ENCODE peak calls at places on chromosomes 7 and 10, in five cellular contexts. One of them, this sample, is unnamed.

GRCh38 chr7:66928388-66928787 is 7.4 kb downstream of the TMEM248 start:
- DNase-seq in transverse colon: no peak
- DNase-seq in GM20000: no peak
- DNase-seq in cardiac muscle cell: no peak
- DNase-seq in tibial nerve: no peak
- DNase-seq in this sample: no peak

GRCh38 chr10:97928897-97929296 is 79.3 kb downstream of the GOLGA7B start:
- DNase-seq in transverse colon: no peak
- DNase-seq in cardiac muscle cell: peak
- DNase-seq in tibial nerve: no peak
- DNase-seq in GM20000: no peak
- DNase-seq in this sample: no peak

GRCh38 chr10:125843603-125844329 is 20.4 kb downstream of the BCCIP start:
- DNase-seq in transverse colon: no peak
- DNase-seq in tibial nerve: no peak
- DNase-seq in cardiac muscle cell: no peak
- DNase-seq in GM20000: no peak
- DNase-seq in this sample: no peak

GRCh38 chr7:147586526-147586925 is 1004.0 kb upstream of the C7orf33 start:
- DNase-seq in transverse colon: no peak
- DNase-seq in cardiac muscle cell: no peak
- DNase-seq in GM20000: no peak
- DNase-seq in tibial nerve: no peak
- DNase-seq in this sample: no peak

GRCh38 chr7:78437118-78437517 is 638.5 kb downstream of the PHTF2 start:
- DNase-seq in GM20000: no peak
- DNase-seq in transverse colon: no peak
- DNase-seq in tibial nerve: no peak
- DNase-seq in cardiac muscle cell: no peak
- DNase-seq in this sample: no peak

GRCh38 chr10:126528320-126528835 is 140.1 kb upstream of the ADAM12 start:
- DNase-seq in transverse colon: no peak
- DNase-seq in GM20000: no peak
- DNase-seq in tibial nerve: no peak
- DNase-seq in cardiac muscle cell: no peak
- DNase-seq in this sample: no peak

GRCh38 chr10:33193057-33193866 is 141.2 kb downstream of the NRP1 start:
- DNase-seq in transverse colon: peak
- DNase-seq in GM20000: peak
- DNase-seq in tibial nerve: peak
- DNase-seq in cardiac muscle cell: peak
- DNase-seq in this sample: peak

GRCh38 chr10:110774069-110775021 is 97.4 kb upstream of the PDCD4 start:
- DNase-seq in GM20000: peak
- DNase-seq in tibial nerve: no peak
- DNase-seq in cardiac muscle cell: no peak
- DNase-seq in transverse colon: no peak
- DNase-seq in this sample: peak

GRCh38 chr7:107667341-107667740 is 6.7 kb downstream of the SLC26A4 start:
- DNase-seq in transverse colon: no peak
- DNase-seq in cardiac muscle cell: no peak
- DNase-seq in GM20000: no peak
- DNase-seq in tibial nerve: no peak
- DNase-seq in this sample: no peak

GRCh38 chr7:94908204-94909022 is 1.0 kb downstream of the PPP1R9A start:
- DNase-seq in GM20000: no peak
- DNase-seq in cardiac muscle cell: peak
- DNase-seq in transverse colon: peak
- DNase-seq in tibial nerve: no peak
- DNase-seq in this sample: peak

GRCh38 chr10:67827811-67828210 is 10.2 kb downstream of the DNAJC12 start:
- DNase-seq in tibial nerve: no peak
- DNase-seq in cardiac muscle cell: no peak
- DNase-seq in GM20000: no peak
- DNase-seq in transverse colon: no peak
- DNase-seq in this sample: no peak

GRCh38 chr7:33511735-33512134 is 382.4 kb downstream of the BBS9 start:
- DNase-seq in transverse colon: no peak
- DNase-seq in tibial nerve: no peak
- DNase-seq in GM20000: no peak
- DNase-seq in cardiac muscle cell: no peak
- DNase-seq in this sample: no peak

GRCh38 chr7:96224682-96225081 is 97.2 kb downstream of the SLC25A13 start:
- DNase-seq in cardiac muscle cell: no peak
- DNase-seq in transverse colon: no peak
- DNase-seq in GM20000: peak
- DNase-seq in tibial nerve: no peak
- DNase-seq in this sample: peak

GRCh38 chr10:131701131-131701947 is 199.5 kb upstream of the PPP2R2D start:
- DNase-seq in tibial nerve: no peak
- DNase-seq in cardiac muscle cell: no peak
- DNase-seq in transverse colon: no peak
- DNase-seq in GM20000: no peak
- DNase-seq in this sample: no peak

GRCh38 chr10:89224697-89225443 is 17.8 kb upstream of the CH25H start:
- DNase-seq in cardiac muscle cell: no peak
- DNase-seq in GM20000: no peak
- DNase-seq in tibial nerve: no peak
- DNase-seq in transverse colon: no peak
- DNase-seq in this sample: no peak

GRCh38 chr10:9510626-9511025 is 1456.1 kb downstream of the GATA3 start:
- DNase-seq in GM20000: no peak
- DNase-seq in cardiac muscle cell: no peak
- DNase-seq in transverse colon: no peak
- DNase-seq in tibial nerve: no peak
- DNase-seq in this sample: no peak

GRCh38 chr7:104267701-104268368 is 60.0 kb upstream of the ORC5 start:
- DNase-seq in GM20000: no peak
- DNase-seq in transverse colon: no peak
- DNase-seq in cardiac muscle cell: no peak
- DNase-seq in tibial nerve: no peak
- DNase-seq in this sample: no peak

GRCh38 chr10:57579926-57580325 is 687.8 kb downstream of the IPMK start:
- DNase-seq in transverse colon: no peak
- DNase-seq in tibial nerve: no peak
- DNase-seq in GM20000: peak
- DNase-seq in cardiac muscle cell: peak
- DNase-seq in this sample: no peak

GRCh38 chr7:116582164-116582732 is 57.4 kb downstream of the CAV1 start:
- DNase-seq in transverse colon: no peak
- DNase-seq in GM20000: no peak
- DNase-seq in tibial nerve: no peak
- DNase-seq in cardiac muscle cell: no peak
- DNase-seq in this sample: no peak
- TF ChIP-seq CTCF in transverse colon: no peak
- TF ChIP-seq CTCF in GM20000: no peak
- TF ChIP-seq CTCF in tibial nerve: no peak
- TF ChIP-seq CTCF in cardiac muscle cell: peak
- TF ChIP-seq CTCF in this sample: no peak

DNA sequence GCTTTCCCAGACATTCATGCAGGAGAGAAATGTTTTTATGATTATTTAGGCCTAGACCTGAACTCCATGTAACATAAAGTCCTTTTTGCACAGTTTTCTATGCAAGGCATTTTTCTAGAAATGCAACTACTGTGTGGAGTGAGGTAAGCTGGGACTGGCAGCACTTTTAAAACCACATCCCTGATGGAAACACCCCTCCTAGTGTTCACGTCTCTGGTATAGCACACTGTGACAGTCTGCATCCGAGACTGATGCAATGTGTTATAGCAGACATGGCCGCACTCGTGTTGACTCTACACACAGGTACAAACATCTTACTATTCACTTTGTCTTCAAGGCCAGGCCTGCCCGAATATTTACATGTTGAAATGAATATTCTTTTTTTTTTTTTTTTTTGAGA is 19.3 kb upstream of the ERCC6 start:
- DNase-seq in GM20000: no peak
- DNase-seq in cardiac muscle cell: no peak
- DNase-seq in tibial nerve: no peak
- DNase-seq in transverse colon: no peak
- DNase-seq in this sample: no peak
- TF ChIP-seq CTCF in GM20000: no peak
- TF ChIP-seq CTCF in cardiac muscle cell: no peak
- TF ChIP-seq CTCF in tibial nerve: no peak
- TF ChIP-seq CTCF in transverse colon: no peak
- TF ChIP-seq CTCF in this sample: no peak

DNA sequence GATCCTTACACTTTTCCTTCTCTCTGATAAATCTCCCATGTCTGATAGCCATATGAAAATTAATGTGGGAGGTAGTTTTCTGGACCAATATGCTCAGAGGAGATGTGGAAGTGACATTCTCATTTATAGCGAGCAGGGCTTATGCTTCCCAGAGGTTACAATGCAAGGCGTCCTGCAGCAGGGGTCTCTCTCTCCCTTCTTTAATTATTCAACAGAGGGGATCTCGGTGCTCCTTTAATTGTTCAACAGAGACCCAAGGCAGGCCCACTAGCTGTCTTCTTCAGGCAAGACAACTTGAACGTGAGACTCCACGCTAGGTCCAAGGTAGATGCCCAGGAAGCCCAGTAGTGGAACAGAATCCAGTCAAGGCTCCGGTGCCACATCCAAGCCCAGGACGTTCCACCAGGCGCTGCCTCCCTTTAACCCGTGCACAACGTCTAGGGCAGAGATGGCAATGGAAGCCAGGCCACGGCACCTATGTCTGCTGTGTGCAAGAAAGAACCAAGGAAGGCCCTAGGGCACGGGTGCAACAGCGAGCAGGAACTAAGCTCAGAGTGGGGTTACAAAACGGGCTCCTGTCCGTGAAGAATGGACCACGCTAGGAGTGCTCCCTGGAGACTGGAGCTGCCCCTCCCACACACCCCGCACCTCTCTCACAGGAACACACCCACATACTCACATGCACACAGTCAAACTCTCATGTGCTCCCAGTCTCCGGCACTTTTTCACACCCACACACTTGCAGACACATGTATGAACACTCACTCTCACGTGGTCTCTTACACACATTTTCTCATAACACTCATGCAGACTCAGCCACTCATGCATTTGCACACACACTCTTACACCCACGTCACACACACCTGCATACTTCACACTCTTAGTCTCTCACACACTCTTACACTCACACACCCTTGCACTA is 230.4 kb downstream of the TNS3 start:
- DNase-seq in cardiac muscle cell: no peak
- DNase-seq in tibial nerve: no peak
- DNase-seq in transverse colon: peak
- DNase-seq in GM20000: no peak
- DNase-seq in this sample: no peak
- TF ChIP-seq CTCF in cardiac muscle cell: no peak
- TF ChIP-seq CTCF in tibial nerve: no peak
- TF ChIP-seq CTCF in transverse colon: no peak
- TF ChIP-seq CTCF in GM20000: no peak
- TF ChIP-seq CTCF in this sample: no peak

GRCh38 chr10:45040921-45041320 is 40.2 kb downstream of the ZNF22 start:
- DNase-seq in transverse colon: no peak
- DNase-seq in GM20000: no peak
- DNase-seq in tibial nerve: no peak
- DNase-seq in cardiac muscle cell: no peak
- DNase-seq in this sample: no peak
- TF ChIP-seq CTCF in transverse colon: no peak
- TF ChIP-seq CTCF in GM20000: no peak
- TF ChIP-seq CTCF in tibial nerve: no peak
- TF ChIP-seq CTCF in cardiac muscle cell: no peak
- TF ChIP-seq CTCF in this sample: no peak

GRCh38 chr7:24477807-24478655 is 95.2 kb upstream of the PALS2 start:
- DNase-seq in transverse colon: no peak
- DNase-seq in cardiac muscle cell: peak
- DNase-seq in tibial nerve: peak
- DNase-seq in GM20000: no peak
- DNase-seq in this sample: no peak
- TF ChIP-seq CTCF in transverse colon: no peak
- TF ChIP-seq CTCF in cardiac muscle cell: no peak
- TF ChIP-seq CTCF in tibial nerve: no peak
- TF ChIP-seq CTCF in GM20000: no peak
- TF ChIP-seq CTCF in this sample: no peak

GRCh38 chr10:77296534-77297369 is 340.9 kb downstream of the KCNMA1 start:
- DNase-seq in cardiac muscle cell: no peak
- DNase-seq in tibial nerve: no peak
- DNase-seq in GM20000: no peak
- DNase-seq in transverse colon: no peak
- DNase-seq in this sample: no peak
- TF ChIP-seq CTCF in cardiac muscle cell: no peak
- TF ChIP-seq CTCF in tibial nerve: no peak
- TF ChIP-seq CTCF in GM20000: no peak
- TF ChIP-seq CTCF in transverse colon: no peak
- TF ChIP-seq CTCF in this sample: no peak

GRCh38 chr10:53491774-53492173 is 719.2 kb upstream of the MBL2 start:
- DNase-seq in tibial nerve: no peak
- DNase-seq in GM20000: no peak
- DNase-seq in transverse colon: no peak
- DNase-seq in cardiac muscle cell: no peak
- DNase-seq in this sample: no peak

GRCh38 chr10:53487019-53487983 is 714.7 kb upstream of the MBL2 start:
- DNase-seq in tibial nerve: no peak
- DNase-seq in GM20000: no peak
- DNase-seq in transverse colon: no peak
- DNase-seq in cardiac muscle cell: no peak
- DNase-seq in this sample: no peak

GRCh38 chr10:53490553-53490952 is 718.0 kb upstream of the MBL2 start:
- DNase-seq in transverse colon: no peak
- DNase-seq in GM20000: no peak
- DNase-seq in cardiac muscle cell: no peak
- DNase-seq in tibial nerve: no peak
- DNase-seq in this sample: no peak

GRCh38 chr10:53489783-53490182 is 717.2 kb upstream of the MBL2 start:
- DNase-seq in tibial nerve: no peak
- DNase-seq in transverse colon: no peak
- DNase-seq in cardiac muscle cell: no peak
- DNase-seq in GM20000: no peak
- DNase-seq in this sample: no peak

DNA sequence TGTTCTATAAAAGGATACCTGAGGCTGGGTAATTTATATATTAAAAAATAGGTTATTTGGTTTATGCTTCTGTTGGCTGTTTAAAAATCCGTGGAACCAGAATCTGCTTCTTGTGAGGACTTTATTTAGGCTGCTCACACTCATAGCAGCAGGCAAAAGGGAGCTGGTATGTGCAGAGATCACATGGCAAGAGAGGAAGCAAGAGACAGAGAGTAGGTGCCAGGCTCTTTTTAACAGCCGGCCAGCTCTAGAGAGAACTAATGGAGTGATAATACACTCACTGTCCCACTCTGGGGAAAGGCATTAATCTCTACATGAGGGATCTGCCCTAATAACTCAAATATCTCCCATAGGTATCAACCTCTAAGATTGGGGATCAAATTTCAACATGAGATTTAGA is 716.7 kb upstream of the MBL2 start:
- DNase-seq in transverse colon: no peak
- DNase-seq in tibial nerve: no peak
- DNase-seq in cardiac muscle cell: peak
- DNase-seq in GM20000: no peak
- DNase-seq in this sample: no peak
- TF ChIP-seq CTCF in transverse colon: no peak
- TF ChIP-seq CTCF in tibial nerve: no peak
- TF ChIP-seq CTCF in cardiac muscle cell: no peak
- TF ChIP-seq CTCF in GM20000: no peak
- TF ChIP-seq CTCF in this sample: no peak